ENCODE peak calls at places on chromosomes 16 and 17, in eight cellular contexts. F, C, S, W, G, I, Q and V are unnamed samples.

GRCh38 chr16:23113185-23113584 is 36.1 kb downstream of the USP31 start:
- DNase-seq in C (no peak), Q (no peak), S (no peak), W (no peak), G (no peak), I (no peak), F (no peak), V (no peak)

GRCh38 chr17:48868916-48869500 is 23.6 kb upstream of the ATP5MC1 start:
- DNase-seq in S (no peak), W (no peak), I (no peak), G (no peak), F (no peak), Q (no peak), C (no peak), V (no peak)

GRCh38 chr17:38881600-38882191 is 11.8 kb downstream of the LASP1 start:
- DNase-seq in Q (no peak), S (peak), G (no peak), I (no peak), C (peak), W (no peak), F (no peak), V (no peak)

GRCh38 chr17:78125138-78125913 is 3.2 kb downstream of the TMC6 start:
- DNase-seq in I (no peak), S (no peak), Q (no peak), G (no peak), F (no peak), C (no peak), W (no peak), V (no peak)

GRCh38 chr16:2451851-2452320 is 8.0 kb upstream of the TEDC2 start:
- DNase-seq in W (no peak), Q (no peak), C (no peak), F (no peak), G (no peak), I (no peak), S (no peak), V (no peak)

GRCh38 chr17:48307814-48308411 is 122.1 kb downstream of the SKAP1 start:
- DNase-seq in G (peak), I (peak), S (peak), Q (peak), F (peak), W (peak), C (peak), V (peak)

GRCh38 chr16:30366511-30366910 is 3.8 kb downstream of the TBC1D10B start:
- DNase-seq in F (no peak), W (no peak), C (no peak), G (peak), I (no peak), S (no peak), Q (no peak), V (no peak)

GRCh38 chr16:89931964-89932363 is 8.8 kb downstream of the TUBB3 start:
- DNase-seq in S (no peak), I (no peak), W (no peak), F (no peak), G (no peak), Q (no peak), C (no peak), V (no peak)

GRCh38 chr16:3188925-3189825 is 1.2 kb downstream of the OR1F1 start:
- DNase-seq in I (no peak), S (no peak), G (peak), W (peak), C (peak), F (no peak), Q (no peak), V (no peak)

GRCh38 chr17:7045492-7046126 is 1.7 kb upstream of the SLC16A11 start:
- DNase-seq in Q (peak), W (peak), S (no peak), G (peak), C (peak), F (no peak), I (no peak), V (no peak)

GRCh38 chr16:20137194-20137593 is 63.5 kb upstream of the GPR139 start:
- DNase-seq in S (no peak), I (no peak), F (no peak), W (no peak), Q (no peak), G (peak), C (no peak), V (no peak)

GRCh38 chr17:80254396-80255241 is 6.0 kb upstream of the RNF213 start:
- DNase-seq in G (peak), C (peak), W (peak), I (no peak), S (peak), F (peak), Q (peak), V (no peak)

DNA sequence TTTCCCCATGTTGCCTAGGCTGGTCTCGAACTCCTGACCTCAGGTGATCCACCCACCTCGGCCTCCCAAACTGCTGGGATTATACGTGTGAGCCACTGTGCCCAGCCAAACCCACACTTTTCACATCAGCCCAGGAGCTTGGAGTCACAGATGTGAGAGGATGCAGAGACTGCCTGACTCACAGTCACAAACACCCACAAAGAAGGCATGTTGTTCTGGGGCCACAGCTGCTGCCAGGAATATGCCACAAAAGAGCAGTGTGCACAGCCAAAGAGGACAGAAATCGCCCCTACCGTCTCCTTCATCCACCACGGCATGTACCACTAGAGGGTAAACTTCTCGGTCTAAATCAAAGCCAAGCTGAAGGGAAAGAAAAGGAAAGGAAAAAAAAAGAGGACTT is 25.1 kb upstream of the FOXJ1 start:
- DNase-seq in C (no peak), W (no peak), F (no peak), G (no peak), S (no peak), Q (no peak), I (no peak), V (no peak)
- TF ChIP-seq CTCF in C (no peak), W (no peak), F (no peak), G (no peak), S (no peak), Q (no peak), I (no peak), V (no peak)

DNA sequence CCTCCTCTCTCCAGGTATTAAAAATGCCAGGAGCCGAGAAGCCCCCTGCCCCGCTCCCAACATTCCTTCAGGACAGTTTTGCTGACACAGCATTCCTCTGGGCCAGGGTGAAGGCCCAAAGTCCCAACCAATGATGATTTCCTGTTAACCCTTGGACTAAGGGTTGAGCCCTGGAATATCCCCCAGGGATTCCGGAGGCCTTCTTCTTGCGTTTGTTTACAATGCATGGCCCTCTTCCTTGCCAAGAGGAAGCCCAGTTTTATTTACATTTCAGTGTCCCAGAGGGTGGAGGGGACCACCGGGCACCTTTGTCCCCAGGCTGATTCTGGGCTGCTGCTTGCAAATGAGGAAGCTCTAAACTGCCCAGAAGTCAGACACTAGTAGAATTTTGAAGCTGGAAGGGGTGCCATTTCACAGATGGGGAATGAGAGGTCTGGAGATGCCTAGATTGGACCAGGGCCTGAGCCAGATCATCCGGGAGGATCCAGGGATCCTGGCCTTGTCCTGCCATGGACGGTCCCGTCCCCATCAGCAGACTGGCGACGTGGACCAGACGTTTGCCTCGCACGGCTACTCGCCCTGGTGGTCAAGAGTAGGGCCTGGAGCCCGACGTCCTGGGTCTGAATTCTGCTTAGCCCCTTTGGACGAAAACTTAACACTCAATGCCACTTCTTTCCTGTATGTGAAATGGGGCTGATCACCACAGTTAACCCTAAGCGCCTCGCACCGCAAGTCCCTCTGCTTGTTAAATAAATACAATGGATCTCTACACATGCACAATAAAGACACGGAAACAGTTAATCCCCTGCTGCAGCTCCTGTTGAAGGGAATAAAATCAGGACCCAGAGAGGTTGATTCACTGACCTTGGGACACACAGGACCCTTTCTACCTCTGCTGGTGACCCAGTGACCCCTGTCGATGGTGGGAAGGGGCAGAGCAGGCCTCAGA is 55.6 kb upstream of the CIBAR2 start:
- DNase-seq in Q (no peak), F (no peak), S (no peak), G (no peak), C (no peak), W (no peak), I (no peak), V (no peak)
- TF ChIP-seq CTCF in Q (no peak), F (no peak), S (no peak), G (no peak), C (no peak), W (no peak), I (no peak), V (no peak)

GRCh38 chr16:88380619-88381018 is 2.1 kb upstream of the ZNF469 start:
- DNase-seq in C (no peak), W (no peak), G (no peak), F (no peak), I (no peak), S (no peak), Q (no peak), V (no peak)

GRCh38 chr16:88378401-88378800 is 4.4 kb upstream of the ZNF469 start:
- DNase-seq in Q (no peak), C (no peak), G (no peak), F (no peak), I (no peak), W (no peak), S (no peak), V (no peak)

GRCh38 chr16:88378836-88379693 is 3.7 kb upstream of the ZNF469 start:
- DNase-seq in G (no peak), C (no peak), I (no peak), F (no peak), Q (no peak), S (no peak), W (no peak), V (no peak)

GRCh38 chr16:88380099-88380498 is 2.7 kb upstream of the ZNF469 start:
- DNase-seq in S (no peak), W (no peak), G (no peak), I (no peak), C (no peak), F (no peak), Q (no peak), V (no peak)

GRCh38 chr16:88379694-88380040 is 3.1 kb upstream of the ZNF469 start:
- DNase-seq in Q (no peak), S (no peak), G (no peak), W (no peak), F (no peak), C (no peak), I (no peak), V (no peak)
- TF ChIP-seq CTCF in Q (no peak), S (no peak), G (no peak), W (no peak), F (no peak), C (no peak), I (no peak), V (no peak)

DNA sequence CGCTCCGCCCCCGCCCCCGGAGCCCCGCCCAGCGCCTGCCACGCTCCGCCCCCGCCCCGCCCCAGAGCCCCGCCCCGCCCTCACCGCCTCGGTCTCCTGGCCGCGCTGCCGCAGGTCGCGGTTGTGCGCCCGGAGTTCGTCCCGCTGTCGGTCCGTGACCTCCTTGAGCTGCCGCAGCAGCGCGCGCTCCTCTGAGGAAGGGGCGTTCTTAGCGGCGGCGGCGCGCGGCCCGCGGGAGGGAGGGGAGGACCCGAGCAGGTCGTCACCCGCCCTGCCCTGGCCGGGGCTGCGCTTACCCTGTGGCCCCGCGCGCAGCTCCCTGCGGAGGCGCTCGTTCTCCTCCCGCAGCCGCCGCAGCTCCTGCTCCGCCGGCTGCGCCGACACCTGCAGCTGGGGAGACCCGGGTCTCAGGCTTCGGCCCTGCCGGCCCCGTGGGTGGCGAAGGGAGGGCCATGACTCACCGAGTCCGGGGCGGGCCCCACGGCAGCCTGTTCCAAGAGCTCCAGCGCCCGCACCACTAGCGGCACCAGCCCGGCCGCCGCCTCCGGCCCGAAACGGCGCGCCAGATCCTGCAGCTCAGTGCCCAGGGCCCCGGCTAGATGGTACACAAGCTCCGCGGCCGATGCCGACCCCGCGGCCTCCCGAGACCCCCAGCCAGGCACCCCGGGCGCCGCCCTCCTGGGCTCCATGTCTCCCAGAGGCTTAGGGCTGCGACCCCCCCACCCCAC is 386 bp downstream of the RILP start:
- DNase-seq in W (peak), C (peak), F (no peak), G (peak), Q (peak), I (peak), S (peak), V (peak)
- TF ChIP-seq CTCF in W (peak), C (no peak), F (no peak), G (peak), Q (no peak), I (no peak), S (no peak), V (no peak)

DNA sequence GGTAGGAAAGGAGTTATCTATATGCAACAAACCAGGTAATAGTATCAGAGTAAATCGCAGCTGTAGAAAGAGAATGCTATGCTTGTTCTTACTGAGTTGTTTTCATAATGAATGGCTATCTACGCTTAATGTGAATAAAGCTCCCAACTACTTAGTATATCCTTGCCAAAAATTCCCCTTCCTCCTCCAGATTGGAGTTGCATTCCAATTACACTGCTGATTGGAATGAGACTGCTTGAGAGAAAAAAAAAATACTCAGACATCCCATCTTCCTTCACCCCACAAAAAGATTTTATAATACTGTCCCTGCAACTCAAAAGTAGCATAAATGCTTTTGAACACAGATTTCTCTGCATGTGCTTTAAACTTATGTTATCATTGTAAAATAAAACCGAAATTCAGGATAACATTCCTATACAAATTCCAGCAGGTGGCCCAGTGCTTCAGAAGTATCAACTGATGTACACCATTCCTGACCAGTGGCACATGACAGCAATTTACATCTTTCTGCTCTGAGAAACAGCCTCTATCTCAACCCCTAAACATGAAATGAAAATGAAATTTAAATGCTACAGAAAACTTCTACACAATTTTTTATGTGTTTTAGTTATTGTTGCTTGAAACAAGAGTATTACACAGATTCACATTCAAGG is 47.0 kb downstream of the SMURF2 start:
- DNase-seq in Q (peak), S (no peak), C (no peak), W (no peak), I (no peak), F (no peak), G (no peak), V (no peak)
- TF ChIP-seq CTCF in Q (no peak), S (no peak), C (no peak), W (no peak), I (no peak), F (no peak), G (no peak), V (no peak)

DNA sequence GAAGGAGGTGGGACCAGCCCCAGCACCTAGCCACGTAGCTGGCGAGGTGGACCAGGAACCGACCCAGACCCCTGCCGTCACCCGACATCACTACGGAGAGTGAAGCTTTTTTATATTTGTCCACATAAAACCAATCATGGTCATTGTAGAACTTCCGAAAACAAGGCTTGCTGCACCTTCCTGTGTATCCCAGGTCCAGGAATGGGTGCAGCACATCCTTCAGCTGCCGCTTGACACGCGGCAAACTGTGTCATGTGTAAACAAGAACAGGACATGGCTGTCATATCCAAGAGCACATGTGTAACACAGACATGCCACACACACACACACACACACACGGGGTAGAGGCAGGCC is 1.4 kb downstream of the HBQ1 start:
- DNase-seq in G (no peak), W (no peak), I (no peak), F (no peak), Q (no peak), S (no peak), C (no peak), V (no peak)
- TF ChIP-seq CTCF in G (no peak), W (peak), I (peak), F (no peak), Q (no peak), S (no peak), C (peak), V (no peak)